ENCODE peak calls at places on chromosomes 7 and 10, in six cellular contexts. One of them, this sample, is unnamed.

GRCh38 chr10:117965984-117966383 is 80.8 kb downstream of the RAB11FIP2 start:
- DNase-seq in transverse colon: no peak
- DNase-seq in brain microvascular endothelial cell: no peak
- DNase-seq in heart left ventricle: no peak
- DNase-seq in SK-N-SH: no peak
- DNase-seq in esophagus muscularis mucosa: no peak
- DNase-seq in this sample: no peak

GRCh38 chr7:155795401-155795800 is 16.9 kb downstream of the SHH start:
- DNase-seq in transverse colon: no peak
- DNase-seq in brain microvascular endothelial cell: no peak
- DNase-seq in heart left ventricle: no peak
- DNase-seq in SK-N-SH: peak; percentile 39
- DNase-seq in esophagus muscularis mucosa: no peak
- DNase-seq in this sample: no peak

GRCh38 chr7:124764847-124765400 is 668 bp downstream of the GPR37 start:
- DNase-seq in transverse colon: peak; percentile 26
- DNase-seq in brain microvascular endothelial cell: no peak
- DNase-seq in heart left ventricle: no peak
- DNase-seq in SK-N-SH: peak; percentile 74
- DNase-seq in esophagus muscularis mucosa: no peak
- DNase-seq in this sample: no peak

GRCh38 chr7:52209658-52210057 is 825.8 kb upstream of the POM121L12 start:
- DNase-seq in transverse colon: no peak
- DNase-seq in brain microvascular endothelial cell: no peak
- DNase-seq in heart left ventricle: no peak
- DNase-seq in SK-N-SH: peak; percentile 45
- DNase-seq in esophagus muscularis mucosa: no peak
- DNase-seq in this sample: no peak

GRCh38 chr10:89481662-89482061 is 53.7 kb downstream of the SLC16A12 start:
- DNase-seq in transverse colon: no peak
- DNase-seq in brain microvascular endothelial cell: peak; percentile 77
- DNase-seq in heart left ventricle: no peak
- DNase-seq in SK-N-SH: no peak
- DNase-seq in esophagus muscularis mucosa: no peak
- DNase-seq in this sample: peak; percentile 65

GRCh38 chr7:37385787-37386186 is 62.9 kb downstream of the ELMO1 start:
- DNase-seq in transverse colon: no peak
- DNase-seq in brain microvascular endothelial cell: no peak
- DNase-seq in heart left ventricle: peak; percentile 27
- DNase-seq in SK-N-SH: no peak
- DNase-seq in esophagus muscularis mucosa: no peak
- DNase-seq in this sample: no peak

GRCh38 chr10:6410830-6411229 is 169.2 kb downstream of the PRKCQ start:
- DNase-seq in transverse colon: no peak
- DNase-seq in brain microvascular endothelial cell: no peak
- DNase-seq in heart left ventricle: no peak
- DNase-seq in SK-N-SH: no peak
- DNase-seq in esophagus muscularis mucosa: no peak
- DNase-seq in this sample: no peak

GRCh38 chr10:74262856-74263255 is 111.8 kb downstream of the ADK start:
- DNase-seq in transverse colon: no peak
- DNase-seq in brain microvascular endothelial cell: no peak
- DNase-seq in heart left ventricle: no peak
- DNase-seq in SK-N-SH: no peak
- DNase-seq in esophagus muscularis mucosa: no peak
- DNase-seq in this sample: no peak

GRCh38 chr10:83332695-83333094 is 806.6 kb upstream of the GHITM start:
- DNase-seq in transverse colon: no peak
- DNase-seq in brain microvascular endothelial cell: no peak
- DNase-seq in heart left ventricle: no peak
- DNase-seq in SK-N-SH: no peak
- DNase-seq in esophagus muscularis mucosa: no peak
- DNase-seq in this sample: no peak

GRCh38 chr10:132784582-132785432 is 1.1 kb downstream of the NKX6-2 start:
- DNase-seq in transverse colon: no peak
- DNase-seq in brain microvascular endothelial cell: no peak
- DNase-seq in heart left ventricle: no peak
- DNase-seq in SK-N-SH: no peak
- DNase-seq in esophagus muscularis mucosa: no peak
- DNase-seq in this sample: no peak

GRCh38 chr10:8050561-8051108 is 3.9 kb upstream of the GATA3 start:
- DNase-seq in transverse colon: no peak
- DNase-seq in brain microvascular endothelial cell: no peak
- DNase-seq in heart left ventricle: no peak
- DNase-seq in SK-N-SH: no peak
- DNase-seq in esophagus muscularis mucosa: no peak
- DNase-seq in this sample: no peak

GRCh38 chr7:127365164-127365956 is 27.1 kb downstream of the ZNF800 start:
- DNase-seq in transverse colon: no peak
- DNase-seq in brain microvascular endothelial cell: peak; percentile 24
- DNase-seq in heart left ventricle: no peak
- DNase-seq in SK-N-SH: no peak
- DNase-seq in esophagus muscularis mucosa: no peak
- DNase-seq in this sample: no peak

GRCh38 chr7:95916573-95917371 is 144.4 kb downstream of the DYNC1I1 start:
- DNase-seq in transverse colon: peak; percentile 79
- DNase-seq in brain microvascular endothelial cell: peak; percentile 69
- DNase-seq in heart left ventricle: peak; percentile 76
- DNase-seq in SK-N-SH: peak; percentile 57
- DNase-seq in esophagus muscularis mucosa: no peak
- DNase-seq in this sample: peak; percentile 42

GRCh38 chr7:45726883-45727282 is 146.0 kb downstream of the CCDC201 start:
- DNase-seq in transverse colon: no peak
- DNase-seq in brain microvascular endothelial cell: no peak
- DNase-seq in heart left ventricle: no peak
- DNase-seq in SK-N-SH: no peak
- DNase-seq in esophagus muscularis mucosa: no peak
- DNase-seq in this sample: no peak

GRCh38 chr7:117230276-117231046 is 92.4 kb downstream of the WNT2 start:
- DNase-seq in transverse colon: no peak
- DNase-seq in brain microvascular endothelial cell: peak; percentile 71
- DNase-seq in heart left ventricle: no peak
- DNase-seq in SK-N-SH: no peak
- DNase-seq in esophagus muscularis mucosa: no peak
- DNase-seq in this sample: peak; percentile 83

GRCh38 chr10:86556933-86557649 is 35.5 kb upstream of the WAPL start:
- DNase-seq in transverse colon: no peak
- DNase-seq in brain microvascular endothelial cell: no peak
- DNase-seq in heart left ventricle: no peak
- DNase-seq in SK-N-SH: no peak
- DNase-seq in esophagus muscularis mucosa: no peak
- DNase-seq in this sample: no peak

GRCh38 chr10:58531084-58531695 is 18.5 kb downstream of the BICC1 start:
- DNase-seq in transverse colon: peak; percentile 61
- DNase-seq in brain microvascular endothelial cell: peak; percentile 82
- DNase-seq in heart left ventricle: peak; percentile 21
- DNase-seq in SK-N-SH: no peak
- DNase-seq in esophagus muscularis mucosa: no peak
- DNase-seq in this sample: no peak

GRCh38 chr10:96271017-96271815 is at the start of gene BLNK:
- DNase-seq in transverse colon: peak; percentile 86
- DNase-seq in brain microvascular endothelial cell: no peak
- DNase-seq in heart left ventricle: peak; percentile 32
- DNase-seq in SK-N-SH: no peak
- DNase-seq in esophagus muscularis mucosa: no peak
- DNase-seq in this sample: peak; percentile 3

GRCh38 chr10:4023997-4024396 is 239.0 kb upstream of the KLF6 start:
- DNase-seq in transverse colon: no peak
- DNase-seq in brain microvascular endothelial cell: peak; percentile 67
- DNase-seq in heart left ventricle: no peak
- DNase-seq in SK-N-SH: no peak
- DNase-seq in esophagus muscularis mucosa: no peak
- DNase-seq in this sample: no peak

GRCh38 chr10:46553238-46554049 is 3.0 kb downstream of the GPRIN2 start:
- DNase-seq in transverse colon: peak; percentile 11
- DNase-seq in brain microvascular endothelial cell: no peak
- DNase-seq in heart left ventricle: peak; percentile 19
- DNase-seq in SK-N-SH: no peak
- DNase-seq in esophagus muscularis mucosa: no peak
- DNase-seq in this sample: no peak

GRCh38 chr10:60549686-60550085 is 160.0 kb upstream of the ANK3 start:
- DNase-seq in transverse colon: no peak
- DNase-seq in brain microvascular endothelial cell: no peak
- DNase-seq in heart left ventricle: no peak
- DNase-seq in SK-N-SH: no peak
- DNase-seq in esophagus muscularis mucosa: no peak
- DNase-seq in this sample: no peak

GRCh38 chr7:18013936-18014335 is 13.7 kb downstream of the PRPS1L1 start:
- DNase-seq in transverse colon: no peak
- DNase-seq in brain microvascular endothelial cell: peak; percentile 75
- DNase-seq in heart left ventricle: no peak
- DNase-seq in SK-N-SH: no peak
- DNase-seq in esophagus muscularis mucosa: no peak
- DNase-seq in this sample: no peak

GRCh38 chr7:98203261-98203963 is 7.8 kb upstream of the BHLHA15 start:
- DNase-seq in transverse colon: no peak
- DNase-seq in brain microvascular endothelial cell: no peak
- DNase-seq in heart left ventricle: no peak
- DNase-seq in SK-N-SH: no peak
- DNase-seq in esophagus muscularis mucosa: no peak
- DNase-seq in this sample: no peak

GRCh38 chr7:149773446-149774236 is at the start of gene ZNF467:
- DNase-seq in transverse colon: peak; percentile 70
- DNase-seq in brain microvascular endothelial cell: no peak
- DNase-seq in heart left ventricle: peak; percentile 87
- DNase-seq in SK-N-SH: peak; percentile 73
- DNase-seq in esophagus muscularis mucosa: no peak
- DNase-seq in this sample: no peak

GRCh38 chr7:120033114-120033513 is 239.9 kb upstream of the KCND2 start:
- DNase-seq in transverse colon: no peak
- DNase-seq in brain microvascular endothelial cell: no peak
- DNase-seq in heart left ventricle: no peak
- DNase-seq in SK-N-SH: no peak
- DNase-seq in esophagus muscularis mucosa: peak; percentile 19
- DNase-seq in this sample: no peak

GRCh38 chr10:60139290-60139689 is 232.9 kb upstream of the CCDC6 start:
- DNase-seq in transverse colon: no peak
- DNase-seq in brain microvascular endothelial cell: no peak
- DNase-seq in heart left ventricle: no peak
- DNase-seq in SK-N-SH: no peak
- DNase-seq in esophagus muscularis mucosa: no peak
- DNase-seq in this sample: no peak

GRCh38 chr10:62554632-62555199 is 180.5 kb downstream of the ZNF365 start:
- DNase-seq in transverse colon: no peak
- DNase-seq in brain microvascular endothelial cell: peak; percentile 41
- DNase-seq in heart left ventricle: no peak
- DNase-seq in SK-N-SH: peak; percentile 33
- DNase-seq in esophagus muscularis mucosa: peak; percentile 47
- DNase-seq in this sample: no peak

GRCh38 chr10:59674211-59674836 is 35.3 kb downstream of the SLC16A9 start:
- DNase-seq in transverse colon: peak; percentile 58
- DNase-seq in brain microvascular endothelial cell: peak; percentile 52
- DNase-seq in heart left ventricle: no peak
- DNase-seq in SK-N-SH: no peak
- DNase-seq in esophagus muscularis mucosa: no peak
- DNase-seq in this sample: no peak

GRCh38 chr10:118207470-118208007 is 134.6 kb downstream of the FAM204A start:
- DNase-seq in transverse colon: peak; percentile 23
- DNase-seq in brain microvascular endothelial cell: no peak
- DNase-seq in heart left ventricle: no peak
- DNase-seq in SK-N-SH: no peak
- DNase-seq in esophagus muscularis mucosa: no peak
- DNase-seq in this sample: no peak

GRCh38 chr7:95917622-95918021 is 145.3 kb downstream of the DYNC1I1 start:
- DNase-seq in transverse colon: no peak
- DNase-seq in brain microvascular endothelial cell: no peak
- DNase-seq in heart left ventricle: no peak
- DNase-seq in SK-N-SH: no peak
- DNase-seq in esophagus muscularis mucosa: no peak
- DNase-seq in this sample: no peak

GRCh38 chr10:12255048-12255447 is 59.1 kb downstream of the CDC123 start:
- DNase-seq in transverse colon: no peak
- DNase-seq in brain microvascular endothelial cell: no peak
- DNase-seq in heart left ventricle: no peak
- DNase-seq in SK-N-SH: no peak
- DNase-seq in esophagus muscularis mucosa: no peak
- DNase-seq in this sample: no peak

GRCh38 chr10:12251581-12251980 is 55.6 kb downstream of the CDC123 start:
- DNase-seq in transverse colon: no peak
- DNase-seq in brain microvascular endothelial cell: no peak
- DNase-seq in heart left ventricle: no peak
- DNase-seq in SK-N-SH: no peak
- DNase-seq in esophagus muscularis mucosa: no peak
- DNase-seq in this sample: no peak

GRCh38 chr10:12250181-12250580 is 54.2 kb downstream of the CDC123 start:
- DNase-seq in transverse colon: no peak
- DNase-seq in brain microvascular endothelial cell: no peak
- DNase-seq in heart left ventricle: no peak
- DNase-seq in SK-N-SH: no peak
- DNase-seq in esophagus muscularis mucosa: no peak
- DNase-seq in this sample: no peak

GRCh38 chr10:12252882-12253546 is 57.0 kb downstream of the CDC123 start:
- DNase-seq in transverse colon: peak; percentile 46
- DNase-seq in brain microvascular endothelial cell: peak; percentile 22
- DNase-seq in heart left ventricle: no peak
- DNase-seq in SK-N-SH: no peak
- DNase-seq in esophagus muscularis mucosa: no peak
- DNase-seq in this sample: no peak
- TF ChIP-seq CTCF in transverse colon: peak; percentile 39
- TF ChIP-seq CTCF in brain microvascular endothelial cell: peak; percentile 63
- TF ChIP-seq CTCF in heart left ventricle: no peak
- TF ChIP-seq CTCF in SK-N-SH: peak; percentile 42
- TF ChIP-seq CTCF in esophagus muscularis mucosa: peak; percentile 10
- TF ChIP-seq CTCF in this sample: peak; percentile 35

DNA sequence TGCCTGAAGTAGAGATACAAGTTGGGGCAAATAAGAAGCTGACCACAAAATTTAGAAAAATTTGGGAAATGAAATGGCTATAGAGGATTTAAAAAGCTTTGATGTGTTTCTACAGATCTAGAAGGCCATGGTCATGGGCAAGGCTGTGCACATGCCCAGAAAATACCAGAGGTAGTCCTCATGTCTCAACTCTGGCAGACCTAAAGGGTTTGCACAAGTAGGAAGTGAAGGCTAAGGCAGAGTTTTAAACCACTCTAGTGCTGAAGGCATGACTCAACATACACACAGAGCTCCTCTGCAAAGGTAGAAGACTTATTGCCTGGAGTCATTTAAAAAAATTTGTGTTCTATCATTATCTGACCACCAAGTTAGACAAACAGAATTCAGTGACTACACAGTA is 364.6 kb downstream of the CCSER2 start:
- DNase-seq in transverse colon: no peak
- DNase-seq in brain microvascular endothelial cell: no peak
- DNase-seq in heart left ventricle: no peak
- DNase-seq in SK-N-SH: no peak
- DNase-seq in esophagus muscularis mucosa: no peak
- DNase-seq in this sample: no peak
- H3K4me3 ChIP-seq in transverse colon: no peak overlapping the region
- H3K4me3 ChIP-seq in brain microvascular endothelial cell: no peak overlapping the region
- H3K4me3 ChIP-seq in heart left ventricle: no peak overlapping the region
- H3K4me3 ChIP-seq in SK-N-SH: no peak overlapping the region
- H3K4me3 ChIP-seq in esophagus muscularis mucosa: no peak overlapping the region
- H3K4me3 ChIP-seq in this sample: no peak overlapping the region

GRCh38 chr10:1712944-1713671 is 24.2 kb downstream of the ADARB2 start:
- DNase-seq in transverse colon: no peak
- DNase-seq in brain microvascular endothelial cell: no peak
- DNase-seq in heart left ventricle: no peak
- DNase-seq in SK-N-SH: no peak
- DNase-seq in esophagus muscularis mucosa: no peak
- DNase-seq in this sample: no peak
- H3K27me3 ChIP-seq in transverse colon: no peaks in the 10 kb centered on the region
- H3K27me3 ChIP-seq in brain microvascular endothelial cell: no peaks in the 10 kb centered on the region
- H3K27me3 ChIP-seq in heart left ventricle: peaks cover 8% of the 10 kb centered on the region
- H3K27me3 ChIP-seq in SK-N-SH: no peaks in the 10 kb centered on the region
- H3K27me3 ChIP-seq in esophagus muscularis mucosa: no peaks in the 10 kb centered on the region
- H3K27me3 ChIP-seq in this sample: no peaks in the 10 kb centered on the region

GRCh38 chr10:114932225-114932624 is 5.8 kb upstream of the TRUB1 start:
- DNase-seq in transverse colon: no peak
- DNase-seq in brain microvascular endothelial cell: no peak
- DNase-seq in heart left ventricle: no peak
- DNase-seq in SK-N-SH: no peak
- DNase-seq in esophagus muscularis mucosa: no peak
- DNase-seq in this sample: no peak
- TF ChIP-seq CTCF in transverse colon: no peak
- TF ChIP-seq CTCF in brain microvascular endothelial cell: no peak
- TF ChIP-seq CTCF in heart left ventricle: no peak
- TF ChIP-seq CTCF in SK-N-SH: no peak
- TF ChIP-seq CTCF in esophagus muscularis mucosa: no peak
- TF ChIP-seq CTCF in this sample: no peak